ENCODE peak calls at places on chromosome 13, in five cellular contexts. P, S, N, T and I are unnamed samples.

GRCh38 chr13:108700421-108701170 is 71.2 kb downstream of the MYO16 start:
- DNase-seq in P (no peak), S (no peak), N (no peak), T (peak), I (no peak)

GRCh38 chr13:51267581-51267980 is 45.4 kb downstream of the FAM124A start:
- DNase-seq in P (no peak), S (no peak), N (no peak), T (no peak), I (no peak)

GRCh38 chr13:111549464-111549863 is 229.0 kb downstream of the TEX29 start:
- DNase-seq in P (no peak), S (no peak), N (no peak), T (no peak), I (no peak)

GRCh38 chr13:27481766-27482165 is 31.4 kb upstream of the MTIF3 start:
- DNase-seq in P (peak), S (peak), N (peak), T (peak), I (peak)

GRCh38 chr13:45224181-45224580 is 23.3 kb upstream of the KCTD4 start:
- DNase-seq in P (no peak), S (no peak), N (no peak), T (no peak), I (no peak)

GRCh38 chr13:49844191-49844590 is 51.7 kb upstream of the KPNA3 start:
- DNase-seq in P (no peak), S (no peak), N (no peak), T (no peak), I (no peak)

GRCh38 chr13:110323986-110324749 is 17.1 kb downstream of the COL4A2 start:
- DNase-seq in P (no peak), S (no peak), N (no peak), T (no peak), I (no peak)

GRCh38 chr13:99979453-99980200 is 2.0 kb upstream of the ZIC2 start:
- DNase-seq in P (peak), S (no peak), N (no peak), T (peak), I (peak)

GRCh38 chr13:99290890-99291289 is 16.3 kb downstream of the GPR183 start:
- DNase-seq in P (no peak), S (no peak), N (no peak), T (no peak), I (no peak)

GRCh38 chr13:97043302-97043701 is 49.0 kb upstream of the OXGR1 start:
- DNase-seq in P (no peak), S (peak), N (no peak), T (no peak), I (no peak)
- TF ChIP-seq MAX in P (no peak), S (no peak), N (no peak), T (no peak), I (no peak)

DNA sequence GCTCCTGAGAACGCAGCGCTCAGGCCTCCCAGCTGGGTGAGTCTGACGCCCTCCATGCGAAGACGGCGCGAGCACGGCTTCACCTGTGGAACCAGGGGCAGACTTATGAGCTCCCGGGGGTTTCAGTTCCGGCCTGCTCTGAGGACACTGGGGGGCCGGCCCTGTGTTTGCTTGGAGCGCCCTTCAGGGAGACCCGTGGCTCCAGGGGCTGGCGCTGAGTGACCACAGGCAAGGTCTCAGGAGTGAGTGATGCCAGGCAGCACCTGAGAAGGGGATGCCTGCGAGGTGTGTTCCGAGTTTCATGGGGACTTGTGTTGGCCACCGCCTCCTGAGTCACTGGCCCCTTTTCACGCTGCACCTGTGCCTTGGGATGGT is 4.5 kb downstream of the MCF2L start:
- DNase-seq in P (no peak), S (no peak), N (no peak), T (no peak), I (no peak)
- TF ChIP-seq MYC in P (no peak), S (no peak), N (no peak), T (no peak), I (no peak)

GRCh38 chr13:74133657-74134201 is 475 bp downstream of the KLF12 start:
- DNase-seq in P (peak), S (peak), N (peak), T (peak), I (peak)
- TF ChIP-seq POLR2A in P (no peak), S (no peak), N (no peak), T (peak), I (no peak)

DNA sequence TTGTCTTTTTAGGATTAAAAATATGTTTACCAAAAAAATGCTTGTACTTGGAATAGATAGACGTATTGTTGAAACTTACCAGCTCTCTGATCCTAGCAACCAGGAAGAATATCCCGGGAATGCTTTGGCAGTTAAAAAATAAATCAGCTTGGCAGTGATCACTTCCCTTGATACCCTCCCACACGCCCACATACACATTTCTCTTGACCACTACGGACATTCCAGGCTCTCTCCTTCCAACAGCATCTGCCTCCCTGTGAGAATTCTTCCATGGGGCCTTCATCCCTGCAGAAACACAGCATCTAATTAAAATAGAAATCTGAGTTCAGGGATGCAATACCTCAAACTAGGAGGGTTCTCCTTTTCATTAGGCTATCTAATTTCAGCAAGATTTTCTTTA is 57.9 kb downstream of the THSD1 start:
- DNase-seq in P (no peak), S (peak), N (no peak), T (peak), I (no peak)
- TF ChIP-seq MAX in P (no peak), S (no peak), N (no peak), T (no peak), I (no peak)

DNA sequence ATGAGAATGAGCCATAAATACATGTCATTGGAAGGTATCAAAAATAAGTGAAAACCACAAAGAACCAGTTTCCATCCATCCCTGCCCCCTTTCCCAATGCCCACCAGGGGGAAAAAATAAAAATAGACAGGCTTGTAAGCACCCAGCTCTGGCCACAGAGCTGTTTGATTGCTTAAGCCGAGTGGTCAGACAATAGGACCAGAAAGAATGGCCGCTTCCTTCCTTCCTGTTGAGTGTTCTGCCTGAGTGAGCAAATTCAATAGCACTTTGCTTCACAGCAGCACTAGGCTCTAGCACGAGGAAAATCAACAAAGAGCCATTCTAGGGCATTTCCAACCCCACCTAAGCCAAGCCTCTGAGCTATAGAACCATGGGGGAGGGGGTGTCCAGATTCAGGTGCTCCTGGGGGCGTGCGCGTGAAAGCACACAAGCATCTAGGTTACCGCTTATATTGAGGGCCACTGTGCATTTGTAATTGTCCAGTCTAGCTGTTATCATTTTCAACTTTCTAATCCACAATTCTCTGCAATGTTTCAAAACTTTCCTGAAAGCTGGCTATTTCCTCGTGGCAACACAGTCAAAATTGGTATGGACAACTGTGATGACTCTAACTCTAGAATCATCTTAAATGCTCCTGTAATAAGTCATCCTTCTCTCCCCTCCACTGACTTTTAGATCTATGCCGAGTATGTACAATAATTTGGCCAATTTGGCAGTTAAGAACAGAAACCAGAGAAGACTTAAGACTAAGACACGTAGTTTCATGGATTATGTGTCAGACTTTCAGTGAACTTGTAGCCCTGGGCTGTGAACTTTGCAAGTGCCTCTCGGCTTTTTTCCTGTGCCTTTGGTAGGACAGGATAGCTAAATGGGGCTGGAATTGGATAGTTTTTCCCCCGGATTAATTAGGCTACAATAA is 64.3 kb downstream of the SPRY2 start:
- DNase-seq in P (no peak), S (peak), N (peak), T (no peak), I (peak)
- TF ChIP-seq MYC in P (no peak), S (no peak), N (no peak), T (no peak), I (no peak)

GRCh38 chr13:30995331-30995730 is 62.9 kb downstream of the TEX26 start:
- DNase-seq in P (no peak), S (no peak), N (no peak), T (no peak), I (no peak)
- TF ChIP-seq POLR2A in P (no peak), S (no peak), N (no peak), T (no peak), I (no peak)

GRCh38 chr13:112744306-112745021 is 54.6 kb downstream of the ATP11A start:
- DNase-seq in P (no peak), S (no peak), N (no peak), T (no peak), I (no peak)
- TF ChIP-seq MAX in P (no peak), S (no peak), N (no peak), T (no peak), I (no peak)